ENCODE peak calls at places on chromosome 3, in eight cellular contexts. G is neural progenitor cell; M is colonic mucosa; V is heart right ventricle; Q is A549; Z is IMR-90; L is PC-9; Y is CD4-positive, alpha-beta T cell. T is an unnamed sample. For H3K9me3, the result is how much of the 10 kb centered on the place peaks cover.

GRCh38 chr3:52827441-52827840 is 3.0 kb downstream of the ITIH4 start:
- DNase-seq in G (no peak), M (no peak), V (no peak), Q (no peak), Z (peak), L (no peak), Y (no peak), T (peak)

GRCh38 chr3:157373783-157374182 is 62.9 kb upstream of the PTX3 start:
- DNase-seq in G (no peak), M (no peak), V (no peak), Q (no peak), Z (peak), L (no peak), Y (no peak), T (no peak)

GRCh38 chr3:156456771-156457224 is 98.1 kb downstream of the SSR3 start:
- DNase-seq in G (peak), M (no peak), V (no peak), Q (no peak), Z (peak), L (peak), Y (no peak), T (peak)

GRCh38 chr3:178785961-178786360 is 249.7 kb downstream of the KCNMB2 start:
- DNase-seq in G (no peak), M (no peak), V (no peak), Q (no peak), Z (no peak), L (no peak), Y (no peak), T (no peak)

GRCh38 chr3:108152261-108152660 is 61.4 kb upstream of the CD47 start:
- DNase-seq in G (no peak), M (no peak), V (no peak), Q (no peak), Z (no peak), L (no peak), Y (no peak), T (no peak)

GRCh38 chr3:178353292-178353814 is 182.9 kb upstream of the KCNMB2 start:
- DNase-seq in G (no peak), M (no peak), V (no peak), Q (no peak), Z (peak), L (no peak), Y (no peak), T (no peak)

GRCh38 chr3:105334138-105334882 is 32.4 kb upstream of the ALCAM start:
- DNase-seq in G (no peak), M (no peak), V (no peak), Q (no peak), Z (peak), L (no peak), Y (no peak), T (no peak)

GRCh38 chr3:70120360-70120966 is 120.9 kb downstream of the SAMMSON start:
- DNase-seq in G (peak), M (peak), V (peak), Q (peak), Z (peak), L (no peak), Y (peak), T (peak)

GRCh38 chr3:32387512-32387911 is 4.1 kb upstream of the CMTM7 start:
- DNase-seq in G (no peak), M (no peak), V (no peak), Q (no peak), Z (no peak), L (no peak), Y (no peak), T (no peak)

DNA sequence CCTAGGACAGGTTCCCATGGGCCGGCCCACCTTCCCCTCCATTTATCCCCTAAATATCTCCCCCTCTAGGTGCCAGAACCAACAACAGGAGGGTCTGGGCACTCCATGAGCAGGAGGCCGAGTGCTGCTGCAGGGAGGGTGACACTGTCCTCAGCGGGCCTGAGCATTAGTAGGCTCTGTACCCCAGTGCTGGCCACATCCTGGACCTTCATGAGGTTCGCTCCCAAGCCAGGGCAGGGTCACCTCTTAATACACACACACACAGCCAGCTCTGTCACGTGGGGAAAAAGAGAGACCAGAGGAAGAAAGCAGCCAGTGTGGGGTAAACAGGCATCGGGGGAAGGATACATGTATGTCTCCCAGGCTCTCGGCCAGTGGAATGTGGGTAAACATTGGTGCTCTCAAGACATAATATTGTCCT is 27.9 kb upstream of the SEMA3F start:
- DNase-seq in G (no peak), M (no peak), V (no peak), Q (no peak), Z (peak), L (no peak), Y (no peak), T (no peak)
- TF ChIP-seq CTCF in G (no peak), M (no peak), V (no peak), Q (no peak), Z (no peak), L (no peak), Y (no peak), T (no peak)

DNA sequence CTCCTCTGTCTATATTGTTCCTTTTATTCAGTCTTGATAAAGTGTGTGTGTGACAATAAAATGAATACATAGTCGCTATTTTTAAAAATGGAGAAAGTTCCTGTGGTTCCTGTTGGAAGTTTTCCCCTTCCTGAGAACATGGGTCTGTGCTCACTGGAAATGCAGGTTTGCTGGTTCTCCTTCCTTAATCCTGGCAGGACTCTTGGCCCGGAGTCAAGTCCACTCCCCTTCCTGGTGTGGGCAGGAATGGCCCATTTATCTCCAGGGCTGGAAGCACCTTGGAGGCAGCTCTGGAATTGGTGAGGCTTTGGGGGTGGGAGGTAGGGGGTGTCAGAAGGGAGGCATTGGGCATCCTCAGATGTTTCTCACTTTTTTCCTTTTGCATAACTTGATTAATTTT is 30.1 kb downstream of the FOXL2 start:
- DNase-seq in G (no peak), M (peak), V (no peak), Q (no peak), Z (no peak), L (peak), Y (no peak), T (no peak)
- H3K27ac ChIP-seq in G (no peak), M (peak), V (no peak), Q (no peak), Z (no peak), L (peak), Y (no peak), T (no peak)

GRCh38 chr3:183447206-183448001 is 19.0 kb upstream of the MCF2L2 start:
- DNase-seq in G (peak), M (peak), V (peak), Q (peak), Z (peak), L (peak), Y (peak), T (peak)

GRCh38 chr3:183446838-183447205 is 18.4 kb upstream of the MCF2L2 start:
- DNase-seq in G (no peak), M (no peak), V (no peak), Q (no peak), Z (no peak), L (no peak), Y (no peak), T (no peak)

GRCh38 chr3:183443395-183444132 is 15.1 kb upstream of the MCF2L2 start:
- DNase-seq in G (no peak), M (no peak), V (no peak), Q (no peak), Z (no peak), L (no peak), Y (no peak), T (peak)

GRCh38 chr3:183442994-183443393 is 14.6 kb upstream of the MCF2L2 start:
- DNase-seq in G (no peak), M (no peak), V (no peak), Q (no peak), Z (no peak), L (no peak), Y (no peak), T (no peak)

DNA sequence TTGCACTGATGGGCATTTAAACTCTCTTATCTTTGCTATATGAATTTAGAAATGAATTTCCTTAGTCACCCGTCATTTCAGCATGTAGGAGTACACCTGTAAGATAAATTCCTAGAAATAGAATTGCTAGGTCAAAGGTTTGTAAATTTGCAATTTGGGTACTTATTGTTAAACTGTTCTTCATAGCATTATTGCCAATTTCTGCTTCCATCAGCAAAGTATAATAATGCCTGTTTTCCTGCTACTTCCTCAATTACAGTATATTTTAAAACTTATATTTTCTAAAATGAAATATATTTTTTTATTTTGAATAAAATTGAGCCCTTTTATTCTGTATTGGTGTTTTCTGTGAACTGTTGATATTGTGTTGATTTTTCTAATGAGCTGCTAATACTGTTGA is 16.3 kb upstream of the MCF2L2 start:
- DNase-seq in G (no peak), M (no peak), V (no peak), Q (no peak), Z (no peak), L (no peak), Y (no peak), T (no peak)
- H3K9me3 ChIP-seq in G (under half), M (under half), V (under half), Q (under half), Z (under half), L (under half), Y (under half), T (under half)

GRCh38 chr3:170622369-170623159 is 36.7 kb upstream of the SLC7A14 start:
- DNase-seq in G (no peak), M (peak), V (peak), Q (no peak), Z (peak), L (no peak), Y (no peak), T (peak)
- TF ChIP-seq CTCF in G (no peak), M (no peak), V (peak), Q (no peak), Z (peak), L (no peak), Y (no peak), T (peak)

GRCh38 chr3:77055841-77056341 is 16.0 kb downstream of the ROBO2 start:
- DNase-seq in G (peak), M (no peak), V (no peak), Q (no peak), Z (peak), L (no peak), Y (no peak), T (peak)
- H3K27ac ChIP-seq in G (peak), M (no peak), V (no peak), Q (no peak), Z (no peak), L (no peak), Y (no peak), T (peak)

GRCh38 chr3:7306900-7307299 is 446.0 kb downstream of the GRM7 start:
- DNase-seq in G (no peak), M (no peak), V (no peak), Q (no peak), Z (no peak), L (no peak), Y (no peak), T (no peak)

GRCh38 chr3:7309707-7310106 is 448.8 kb downstream of the GRM7 start:
- DNase-seq in G (no peak), M (peak), V (peak), Q (no peak), Z (no peak), L (no peak), Y (no peak), T (peak)

GRCh38 chr3:7305561-7305960 is 444.6 kb downstream of the GRM7 start:
- DNase-seq in G (no peak), M (no peak), V (no peak), Q (no peak), Z (no peak), L (no peak), Y (no peak), T (no peak)

DNA sequence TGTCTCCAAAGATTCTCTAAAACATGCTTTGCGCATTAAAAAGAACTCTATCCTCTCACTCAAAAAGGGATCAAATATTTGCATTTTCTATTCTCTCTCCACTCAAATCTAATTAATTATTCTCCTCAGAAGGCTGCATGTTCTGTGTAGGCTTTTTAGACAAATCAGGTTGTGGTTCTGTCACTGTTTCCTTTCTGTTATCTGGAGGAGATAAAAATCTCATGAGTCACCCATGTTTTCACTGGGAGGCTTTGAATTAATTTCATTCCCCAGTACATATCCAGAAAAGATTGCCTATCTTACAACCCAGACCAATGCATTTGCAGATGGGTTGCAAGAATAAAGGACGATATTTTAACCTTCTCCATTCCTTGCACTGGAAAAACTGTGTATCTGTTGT is 446.5 kb downstream of the GRM7 start:
- DNase-seq in G (no peak), M (no peak), V (no peak), Q (no peak), Z (no peak), L (no peak), Y (no peak), T (no peak)
- H3K9me3 ChIP-seq in G (under half), M (under half), V (under half), Q (under half), Z (under half), L (under half), Y (under half), T (under half)

GRCh38 chr3:48521635-48522034 is 17.7 kb upstream of the SHISA5 start:
- DNase-seq in G (no peak), M (peak), V (no peak), Q (no peak), Z (no peak), L (no peak), Y (no peak), T (no peak)
- TF ChIP-seq CTCF in G (no peak), M (no peak), V (no peak), Q (no peak), Z (no peak), L (no peak), Y (no peak), T (no peak)